ENCODE peak calls at places on chromosome 19, in nine cellular contexts. K is transverse colon, N is DND-41, R is progenitor cell of endocrine pancreas, L is cardiac muscle cell, F is heart left ventricle, Q is GM13976, P is GM23338, D is A549. W is an unnamed sample.

GRCh38 chr19:2815923-2816322 is 3.7 kb upstream of the ZNF554 start:
- DNase-seq in K (no peak), N (no peak), R (no peak), L (no peak), F (no peak), Q (no peak), P (no peak), D (no peak), W (no peak)

GRCh38 chr19:6212403-6213265 is 67.1 kb downstream of the MLLT1 start:
- DNase-seq in K (no peak), N (no peak), R (no peak), L (no peak), F (no peak), Q (no peak), P (no peak), D (no peak), W (no peak)

GRCh38 chr19:18204394-18205179 is 745 bp upstream of the RAB3A start:
- DNase-seq in K (peak; percentile 73), N (no peak), R (peak; percentile 65), L (no peak), F (peak; percentile 40), Q (no peak), P (peak; percentile 79), D (no peak), W (no peak)

GRCh38 chr19:19429361-19429760 is 23.9 kb downstream of the GATAD2A start:
- DNase-seq in K (no peak), N (no peak), R (no peak), L (no peak), F (no peak), Q (no peak), P (no peak), D (no peak), W (no peak)

GRCh38 chr19:2532252-2533071 is 56.5 kb downstream of the GADD45B start:
- DNase-seq in K (no peak), N (no peak), R (no peak), L (peak; percentile 94), F (no peak), Q (no peak), P (no peak), D (peak; percentile 91), W (no peak)

GRCh38 chr19:6076675-6077463 is 33.4 kb downstream of the RFX2 start:
- DNase-seq in K (no peak), N (no peak), R (no peak), L (peak; percentile 82), F (no peak), Q (no peak), P (no peak), D (peak; percentile 35), W (no peak)

GRCh38 chr19:46284635-46285034 is 12.2 kb upstream of the HIF3A start:
- DNase-seq in K (no peak), N (no peak), R (no peak), L (no peak), F (no peak), Q (no peak), P (no peak), D (no peak), W (no peak)

GRCh38 chr19:11138659-11139526 is 16.7 kb downstream of the SPC24 start:
- DNase-seq in K (peak; percentile 62), N (no peak), R (no peak), L (peak; percentile 82), F (peak; percentile 90), Q (peak; percentile 39), P (peak; percentile 52), D (peak; percentile 87), W (no peak)

GRCh38 chr19:29645911-29646310 is 19.4 kb upstream of the PLEKHF1 start:
- DNase-seq in K (no peak), N (peak; percentile 44), R (no peak), L (peak; percentile 89), F (peak; percentile 79), Q (no peak), P (no peak), D (no peak), W (no peak)

GRCh38 chr19:35907377-35907745 is 734 bp downstream of the TYROBP start:
- DNase-seq in K (no peak), N (no peak), R (no peak), L (no peak), F (no peak), Q (no peak), P (no peak), D (no peak), W (no peak)

GRCh38 chr19:42253245-42254082 is 1.5 kb downstream of the ERF start:
- DNase-seq in K (peak; percentile 73), N (peak; percentile 79), R (peak; percentile 69), L (peak; percentile 65), F (peak; percentile 69), Q (peak; percentile 77), P (peak; percentile 79), D (peak; percentile 81), W (peak; percentile 62)

GRCh38 chr19:24069907-24070657 is 16.9 kb upstream of the ZNF254 start:
- DNase-seq in K (no peak), N (no peak), R (no peak), L (no peak), F (no peak), Q (no peak), P (no peak), D (no peak), W (no peak)

GRCh38 chr19:55156202-55157063 is 1.1 kb downstream of the TNNI3 start:
- DNase-seq in K (peak; percentile 74), N (peak; percentile 29), R (peak; percentile 71), L (peak; percentile 43), F (peak; percentile 83), Q (peak; percentile 75), P (peak; percentile 99), D (peak; percentile 89), W (peak; percentile 60)

GRCh38 chr19:31054430-31054829 is 294.8 kb downstream of the TSHZ3 start:
- DNase-seq in K (peak; percentile 37), N (peak; percentile 24), R (peak; percentile 23), L (peak; percentile 78), F (peak; percentile 34), Q (no peak), P (peak; percentile 86), D (peak; percentile 65), W (peak; percentile 21)

GRCh38 chr19:17680235-17680722 is 7.9 kb downstream of the UNC13A start:
- DNase-seq in K (peak; percentile 26), N (no peak), R (no peak), L (peak; percentile 58), F (peak; percentile 87), Q (peak; percentile 89), P (peak; percentile 64), D (peak; percentile 75), W (peak; percentile 29)

GRCh38 chr19:801861-802496 is 4.7 kb downstream of the PTBP1 start:
- DNase-seq in K (no peak), N (no peak), R (no peak), L (peak; percentile 77), F (peak; percentile 60), Q (no peak), P (peak; percentile 27), D (no peak), W (no peak)

DNA sequence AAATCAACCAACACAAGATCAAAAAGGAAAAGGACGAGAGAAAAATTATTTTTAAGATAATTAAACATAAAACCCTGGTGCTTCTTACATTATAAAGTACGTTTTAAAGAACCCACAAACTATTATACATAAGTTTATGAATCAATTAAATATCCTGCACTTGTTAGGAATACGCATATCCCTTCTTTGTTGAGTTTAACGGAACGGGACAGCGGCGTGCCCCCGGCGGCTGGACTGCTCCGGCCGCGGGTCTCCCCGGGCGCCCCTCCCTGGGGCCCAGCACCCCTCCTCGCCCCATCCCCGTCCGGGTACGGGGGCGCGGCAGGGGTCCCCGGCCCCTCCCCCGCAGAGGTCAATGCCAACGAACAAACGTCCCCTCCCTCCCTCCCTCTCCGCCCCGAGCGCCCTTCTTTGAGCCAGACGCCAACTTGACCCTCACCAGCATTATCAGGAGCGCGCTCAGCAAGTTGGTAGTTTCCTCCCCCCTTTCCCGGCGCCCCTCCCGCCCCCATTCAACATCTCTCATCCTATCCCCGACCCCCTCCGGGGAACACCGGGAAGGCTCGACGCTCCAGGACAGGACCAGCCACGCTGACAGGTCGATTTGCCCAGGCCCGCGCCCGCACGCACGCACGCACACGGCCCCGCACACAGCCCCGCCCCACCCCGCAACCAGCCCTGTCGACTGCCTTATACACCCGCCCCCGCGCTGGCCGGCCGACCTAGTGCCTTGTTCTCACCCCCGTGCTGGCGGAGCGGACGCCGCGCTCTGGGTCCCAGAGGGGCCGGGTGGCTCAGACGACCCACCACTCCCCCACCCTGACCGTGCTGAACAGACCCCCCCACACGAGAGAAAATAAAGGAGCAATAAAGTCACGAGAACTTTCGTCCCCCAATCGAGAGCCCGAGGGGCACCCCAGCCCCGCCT is 5.1 kb downstream of the LYL1 start:
- DNase-seq in K (no peak), N (no peak), R (no peak), L (no peak), F (peak; percentile 75), Q (no peak), P (peak; percentile 40), D (no peak), W (no peak)
- TF ChIP-seq CTCF in K (no peak), N (no peak), R (no peak), L (no peak), F (no peak), Q (no peak), P (no peak), D (no peak), W (no peak)

GRCh38 chr19:41205995-41206394 is 13.0 kb downstream of the CYP2S1 start:
- DNase-seq in K (no peak), N (no peak), R (no peak), L (no peak), F (no peak), Q (no peak), P (no peak), D (peak; percentile 59), W (no peak)
- TF ChIP-seq CTCF in K (no peak), N (no peak), R (no peak), L (no peak), F (no peak), Q (peak; percentile 23), P (peak; percentile 0), D (peak; percentile 26), W (no peak)

DNA sequence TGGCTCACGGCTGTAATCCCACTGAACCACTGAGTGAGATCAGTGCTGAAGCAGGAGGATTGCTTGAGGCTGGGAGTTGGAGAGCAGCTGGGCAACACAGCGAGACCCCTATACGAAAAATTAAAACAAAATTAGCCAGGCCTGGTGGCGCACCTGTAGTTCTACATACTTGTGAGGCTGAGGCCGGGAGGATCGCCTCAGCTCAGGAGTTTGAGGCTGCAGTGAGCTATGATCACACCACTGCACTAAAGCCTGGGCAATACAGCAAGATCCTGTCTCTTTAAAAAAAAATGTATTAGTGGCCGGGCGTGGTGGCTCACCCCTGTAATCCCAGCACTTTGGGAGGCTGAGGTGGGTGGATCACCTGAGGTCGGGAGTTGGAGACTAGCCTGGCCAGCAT is 6.3 kb upstream of the SELENOV start:
- DNase-seq in K (no peak), N (no peak), R (no peak), L (no peak), F (no peak), Q (no peak), P (no peak), D (no peak), W (no peak)
- TF ChIP-seq CTCF in K (no peak), N (no peak), R (no peak), L (no peak), F (no peak), Q (no peak), P (no peak), D (no peak), W (no peak)

DNA sequence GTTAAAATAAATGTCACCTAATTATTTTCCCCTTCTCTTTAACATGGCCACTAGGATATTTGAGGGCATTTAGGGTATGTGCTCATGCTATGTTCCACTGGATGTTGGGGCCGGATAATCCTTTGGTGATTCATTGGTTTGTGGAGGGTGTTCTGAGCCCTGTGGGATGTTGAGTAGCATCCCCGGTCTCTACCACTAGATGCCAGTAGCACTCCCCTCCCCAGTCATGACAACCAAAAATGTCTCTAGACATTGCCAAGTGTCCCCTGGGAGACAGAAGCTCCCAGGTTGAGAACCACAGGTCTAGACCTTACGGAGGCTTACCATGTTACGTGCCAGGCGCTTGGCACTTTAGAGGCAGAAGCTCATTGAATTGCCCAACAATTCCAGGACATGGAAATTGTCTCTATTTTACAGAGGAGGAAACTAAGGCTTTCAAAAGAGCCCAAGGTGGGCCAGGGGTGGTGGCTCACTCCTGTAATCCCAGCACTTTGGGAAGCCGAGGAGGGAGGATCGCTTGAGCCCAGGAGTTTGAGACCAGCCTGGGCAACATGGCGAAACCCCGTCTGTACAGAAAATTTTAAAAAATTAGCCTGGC is 14.1 kb downstream of the SHANK1 start:
- DNase-seq in K (no peak), N (peak; percentile 66), R (no peak), L (peak; percentile 76), F (no peak), Q (peak; percentile 82), P (peak; percentile 88), D (peak; percentile 79), W (peak; percentile 67)
- TF ChIP-seq CTCF in K (no peak), N (peak; percentile 81), R (peak; percentile 60), L (peak; percentile 93), F (peak; percentile 51), Q (peak; percentile 64), P (peak; percentile 87), D (peak; percentile 80), W (peak; percentile 85)